ENCODE peak calls at places on chromosomes 13 and 19, in seven cellular contexts. One of them, this sample, is unnamed.
A peak's percentile ranks its signal among the peaks of the same experiment; 100 is the strongest.

GRCh38 chr13:75587679-75588078 is 38.1 kb downstream of the UCHL3 start:
- DNase-seq in neural progenitor cell: peak; percentile 15
- DNase-seq in stomach: no peak
- DNase-seq in GM23338: peak; percentile 81
- DNase-seq in HCT116: no peak
- DNase-seq in left ventricle myocardium inferior: no peak
- DNase-seq in breast epithelium: no peak
- DNase-seq in this sample: no peak

GRCh38 chr13:51934461-51935087 is 72.8 kb downstream of the CCDC70 start:
- DNase-seq in HCT116: no peak
- DNase-seq in GM23338: no peak
- DNase-seq in neural progenitor cell: no peak
- DNase-seq in breast epithelium: no peak
- DNase-seq in stomach: no peak
- DNase-seq in left ventricle myocardium inferior: no peak
- DNase-seq in this sample: no peak

GRCh38 chr13:112734696-112735547 is 45.1 kb downstream of the ATP11A start:
- DNase-seq in left ventricle myocardium inferior: no peak
- DNase-seq in breast epithelium: no peak
- DNase-seq in stomach: no peak
- DNase-seq in HCT116: no peak
- DNase-seq in GM23338: no peak
- DNase-seq in neural progenitor cell: no peak
- DNase-seq in this sample: no peak

GRCh38 chr13:109154546-109154945 is 525.1 kb downstream of the MYO16 start:
- DNase-seq in stomach: no peak
- DNase-seq in GM23338: no peak
- DNase-seq in left ventricle myocardium inferior: no peak
- DNase-seq in breast epithelium: no peak
- DNase-seq in HCT116: no peak
- DNase-seq in neural progenitor cell: no peak
- DNase-seq in this sample: no peak

GRCh38 chr13:79531542-79532239 is 50.7 kb downstream of the NDFIP2 start:
- DNase-seq in HCT116: no peak
- DNase-seq in stomach: no peak
- DNase-seq in breast epithelium: no peak
- DNase-seq in GM23338: no peak
- DNase-seq in neural progenitor cell: no peak
- DNase-seq in left ventricle myocardium inferior: no peak
- DNase-seq in this sample: no peak

GRCh38 chr19:7871280-7871529 is 3.0 kb downstream of the PRR36 start:
- DNase-seq in left ventricle myocardium inferior: no peak
- DNase-seq in stomach: no peak
- DNase-seq in GM23338: peak; percentile 88
- DNase-seq in breast epithelium: no peak
- DNase-seq in neural progenitor cell: no peak
- DNase-seq in HCT116: no peak
- DNase-seq in this sample: no peak

GRCh38 chr19:55777528-55777927 is 8.6 kb downstream of the RFPL4AL1 start:
- DNase-seq in HCT116: peak; percentile 2
- DNase-seq in neural progenitor cell: no peak
- DNase-seq in breast epithelium: no peak
- DNase-seq in stomach: no peak
- DNase-seq in GM23338: peak; percentile 12
- DNase-seq in left ventricle myocardium inferior: no peak
- DNase-seq in this sample: no peak

GRCh38 chr19:8615813-8616596 is 5.5 kb upstream of the ADAMTS10 start:
- DNase-seq in HCT116: peak; percentile 60
- DNase-seq in left ventricle myocardium inferior: peak; percentile 51
- DNase-seq in neural progenitor cell: peak; percentile 66
- DNase-seq in breast epithelium: no peak
- DNase-seq in stomach: peak; percentile 45
- DNase-seq in GM23338: peak; percentile 79
- DNase-seq in this sample: peak; percentile 44

GRCh38 chr19:2841858-2842574 is 741 bp downstream of the ZNF555 start:
- DNase-seq in stomach: no peak
- DNase-seq in neural progenitor cell: peak; percentile 44
- DNase-seq in left ventricle myocardium inferior: peak; percentile 16
- DNase-seq in breast epithelium: no peak
- DNase-seq in GM23338: peak; percentile 13
- DNase-seq in HCT116: no peak
- DNase-seq in this sample: no peak

GRCh38 chr19:4575978-4576933 is 16.8 kb upstream of the SEMA6B start:
- DNase-seq in neural progenitor cell: peak; percentile 69
- DNase-seq in HCT116: no peak
- DNase-seq in breast epithelium: peak; percentile 66
- DNase-seq in left ventricle myocardium inferior: peak; percentile 68
- DNase-seq in stomach: peak; percentile 74
- DNase-seq in GM23338: peak; percentile 75
- DNase-seq in this sample: peak; percentile 68

GRCh38 chr13:105466376-105466775 is 1069.1 kb downstream of the EFNB2 start:
- DNase-seq in GM23338: no peak
- DNase-seq in HCT116: no peak
- DNase-seq in stomach: no peak
- DNase-seq in neural progenitor cell: peak; percentile 62
- DNase-seq in breast epithelium: no peak
- DNase-seq in left ventricle myocardium inferior: no peak
- DNase-seq in this sample: no peak

GRCh38 chr19:38990949-38991697 is 15.6 kb upstream of the FBXO17 start:
- DNase-seq in breast epithelium: no peak
- DNase-seq in stomach: no peak
- DNase-seq in GM23338: no peak
- DNase-seq in HCT116: no peak
- DNase-seq in left ventricle myocardium inferior: no peak
- DNase-seq in neural progenitor cell: no peak
- DNase-seq in this sample: no peak

GRCh38 chr19:36142046-36142445 is 2.2 kb downstream of the CAPNS1 start:
- DNase-seq in neural progenitor cell: no peak
- DNase-seq in stomach: no peak
- DNase-seq in left ventricle myocardium inferior: peak; percentile 21
- DNase-seq in GM23338: no peak
- DNase-seq in breast epithelium: no peak
- DNase-seq in HCT116: no peak
- DNase-seq in this sample: no peak

GRCh38 chr13:108508263-108508662 is 121.1 kb upstream of the MYO16 start:
- DNase-seq in neural progenitor cell: peak; percentile 77
- DNase-seq in breast epithelium: no peak
- DNase-seq in stomach: no peak
- DNase-seq in left ventricle myocardium inferior: no peak
- DNase-seq in GM23338: peak; percentile 79
- DNase-seq in HCT116: peak; percentile 16
- DNase-seq in this sample: no peak

GRCh38 chr19:47422417-47423163 is 3.3 kb upstream of the MEIS3 start:
- DNase-seq in left ventricle myocardium inferior: no peak
- DNase-seq in breast epithelium: no peak
- DNase-seq in stomach: no peak
- DNase-seq in GM23338: no peak
- DNase-seq in neural progenitor cell: no peak
- DNase-seq in HCT116: no peak
- DNase-seq in this sample: no peak

GRCh38 chr19:47419789-47420188 is 462 bp upstream of the MEIS3 start:
- DNase-seq in stomach: no peak
- DNase-seq in GM23338: no peak
- DNase-seq in breast epithelium: no peak
- DNase-seq in left ventricle myocardium inferior: no peak
- DNase-seq in neural progenitor cell: peak; percentile 33
- DNase-seq in HCT116: no peak
- DNase-seq in this sample: no peak

GRCh38 chr19:47421844-47422395 is 2.6 kb upstream of the MEIS3 start:
- DNase-seq in HCT116: no peak
- DNase-seq in breast epithelium: no peak
- DNase-seq in left ventricle myocardium inferior: no peak
- DNase-seq in neural progenitor cell: peak; percentile 84
- DNase-seq in stomach: no peak
- DNase-seq in GM23338: peak; percentile 69
- DNase-seq in this sample: no peak

GRCh38 chr19:47421244-47421786 is 2.0 kb upstream of the MEIS3 start:
- DNase-seq in breast epithelium: no peak
- DNase-seq in HCT116: no peak
- DNase-seq in stomach: no peak
- DNase-seq in GM23338: no peak
- DNase-seq in neural progenitor cell: no peak
- DNase-seq in left ventricle myocardium inferior: no peak
- DNase-seq in this sample: no peak

DNA sequence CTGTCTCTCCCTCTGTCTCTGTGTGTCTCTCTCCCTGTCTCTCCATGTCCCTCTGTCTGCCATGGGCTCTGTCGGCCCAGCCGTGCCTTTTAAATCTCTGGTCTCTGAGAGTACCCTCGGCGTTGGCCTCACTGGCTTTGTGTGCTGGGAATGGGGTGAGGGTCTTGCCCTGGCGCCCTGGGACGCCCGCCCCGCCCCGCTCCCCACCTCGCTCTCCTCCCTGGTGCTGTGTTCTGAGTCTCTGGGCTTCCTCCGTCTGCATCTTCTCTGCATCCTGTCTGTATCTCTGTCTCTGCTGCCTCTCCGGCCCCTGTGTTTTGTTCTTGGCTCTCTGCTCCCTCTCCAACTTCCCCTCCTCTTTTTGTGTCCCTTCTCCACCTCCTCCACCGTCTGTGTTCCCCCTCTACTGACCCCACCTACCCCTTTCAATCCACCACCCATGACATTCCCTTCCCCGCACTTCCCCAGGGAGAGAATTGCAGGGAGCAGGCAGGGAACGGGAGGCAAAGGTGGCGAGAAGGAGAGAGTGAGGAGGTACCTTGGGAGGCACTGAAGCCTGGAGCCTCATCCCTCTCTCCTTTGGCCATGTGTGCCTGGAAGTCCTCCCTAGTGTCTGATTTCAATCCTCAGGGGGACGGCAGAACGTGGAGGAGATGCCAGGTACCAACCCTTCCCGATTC is 4.0 kb upstream of the MEIS3 start:
- DNase-seq in neural progenitor cell: no peak
- DNase-seq in breast epithelium: no peak
- DNase-seq in stomach: no peak
- DNase-seq in GM23338: no peak
- DNase-seq in HCT116: no peak
- DNase-seq in left ventricle myocardium inferior: no peak
- DNase-seq in this sample: no peak
- H3K27me3 ChIP-seq in neural progenitor cell: peaks cover 51% of the 10 kb centered on the region
- H3K27me3 ChIP-seq in breast epithelium: peaks cover 6% of the 10 kb centered on the region
- H3K27me3 ChIP-seq in stomach: peaks cover 76% of the 10 kb centered on the region
- H3K27me3 ChIP-seq in GM23338: peaks cover 77% of the 10 kb centered on the region
- H3K27me3 ChIP-seq in HCT116: peaks cover 20% of the 10 kb centered on the region
- H3K27me3 ChIP-seq in left ventricle myocardium inferior: peaks cover 97% of the 10 kb centered on the region
- H3K27me3 ChIP-seq in this sample: peaks cover 69% of the 10 kb centered on the region

GRCh38 chr19:12664406-12665280 is 1.9 kb downstream of the MAN2B1 start:
- DNase-seq in HCT116: no peak
- DNase-seq in breast epithelium: no peak
- DNase-seq in stomach: no peak
- DNase-seq in neural progenitor cell: peak; percentile 77
- DNase-seq in GM23338: peak; percentile 97
- DNase-seq in left ventricle myocardium inferior: no peak
- DNase-seq in this sample: no peak

GRCh38 chr19:12667903-12668302 is 1.3 kb downstream of the WDR83 start:
- DNase-seq in neural progenitor cell: no peak
- DNase-seq in stomach: no peak
- DNase-seq in breast epithelium: no peak
- DNase-seq in HCT116: no peak
- DNase-seq in GM23338: no peak
- DNase-seq in left ventricle myocardium inferior: no peak
- DNase-seq in this sample: no peak

GRCh38 chr19:12665281-12665573 is 1.3 kb downstream of the MAN2B1 start:
- DNase-seq in HCT116: no peak
- DNase-seq in left ventricle myocardium inferior: peak; percentile 55
- DNase-seq in stomach: peak; percentile 47
- DNase-seq in GM23338: no peak
- DNase-seq in breast epithelium: no peak
- DNase-seq in neural progenitor cell: no peak
- DNase-seq in this sample: peak; percentile 60

GRCh38 chr19:12665646-12666304 is 767 bp downstream of the MAN2B1 start:
- DNase-seq in neural progenitor cell: no peak
- DNase-seq in breast epithelium: no peak
- DNase-seq in HCT116: no peak
- DNase-seq in stomach: no peak
- DNase-seq in left ventricle myocardium inferior: no peak
- DNase-seq in GM23338: no peak
- DNase-seq in this sample: no peak

GRCh38 chr19:12666305-12667048 is at the start of the genes MAN2B1 and WDR83:
- DNase-seq in GM23338: peak; percentile 94
- DNase-seq in neural progenitor cell: peak; percentile 94
- DNase-seq in HCT116: no peak
- DNase-seq in left ventricle myocardium inferior: peak; percentile 82
- DNase-seq in stomach: peak; percentile 81
- DNase-seq in breast epithelium: peak; percentile 61
- DNase-seq in this sample: peak; percentile 58
- H3K27ac ChIP-seq in GM23338: peak within 1 kb of the TSS; percentile 81
- H3K27ac ChIP-seq in neural progenitor cell: no peak within 1 kb of the TSS
- H3K27ac ChIP-seq in HCT116: peak within 1 kb of the TSS; percentile 58
- H3K27ac ChIP-seq in left ventricle myocardium inferior: peak within 1 kb of the TSS; percentile 83
- H3K27ac ChIP-seq in stomach: peak within 1 kb of the TSS; percentile 78
- H3K27ac ChIP-seq in breast epithelium: peak within 1 kb of the TSS; percentile 73
- H3K27ac ChIP-seq in this sample: peak within 1 kb of the TSS; percentile 85

GRCh38 chr19:10699650-10700335 is 1.4 kb upstream of the QTRT1 start:
- DNase-seq in neural progenitor cell: peak; percentile 70
- DNase-seq in stomach: peak; percentile 74
- DNase-seq in HCT116: peak; percentile 48
- DNase-seq in GM23338: peak; percentile 92
- DNase-seq in breast epithelium: no peak
- DNase-seq in left ventricle myocardium inferior: no peak
- DNase-seq in this sample: peak; percentile 62

GRCh38 chr19:10707440-10707839 is 6.2 kb downstream of the QTRT1 start:
- DNase-seq in GM23338: no peak
- DNase-seq in HCT116: no peak
- DNase-seq in neural progenitor cell: no peak
- DNase-seq in stomach: no peak
- DNase-seq in breast epithelium: no peak
- DNase-seq in left ventricle myocardium inferior: no peak
- DNase-seq in this sample: no peak

GRCh38 chr19:10706990-10707389 is 5.8 kb downstream of the QTRT1 start:
- DNase-seq in neural progenitor cell: no peak
- DNase-seq in stomach: no peak
- DNase-seq in breast epithelium: no peak
- DNase-seq in HCT116: no peak
- DNase-seq in GM23338: no peak
- DNase-seq in left ventricle myocardium inferior: no peak
- DNase-seq in this sample: no peak

GRCh38 chr19:10701955-10702307 is 692 bp downstream of the QTRT1 start:
- DNase-seq in breast epithelium: no peak
- DNase-seq in stomach: no peak
- DNase-seq in GM23338: peak; percentile 75
- DNase-seq in neural progenitor cell: peak; percentile 83
- DNase-seq in HCT116: no peak
- DNase-seq in left ventricle myocardium inferior: no peak
- DNase-seq in this sample: no peak
- TF ChIP-seq CTCF in breast epithelium: no peak
- TF ChIP-seq CTCF in stomach: no peak
- TF ChIP-seq CTCF in GM23338: peak; percentile 56
- TF ChIP-seq CTCF in neural progenitor cell: peak; percentile 26
- TF ChIP-seq CTCF in HCT116: no peak
- TF ChIP-seq CTCF in left ventricle myocardium inferior: no peak
- TF ChIP-seq CTCF in this sample: no peak

DNA sequence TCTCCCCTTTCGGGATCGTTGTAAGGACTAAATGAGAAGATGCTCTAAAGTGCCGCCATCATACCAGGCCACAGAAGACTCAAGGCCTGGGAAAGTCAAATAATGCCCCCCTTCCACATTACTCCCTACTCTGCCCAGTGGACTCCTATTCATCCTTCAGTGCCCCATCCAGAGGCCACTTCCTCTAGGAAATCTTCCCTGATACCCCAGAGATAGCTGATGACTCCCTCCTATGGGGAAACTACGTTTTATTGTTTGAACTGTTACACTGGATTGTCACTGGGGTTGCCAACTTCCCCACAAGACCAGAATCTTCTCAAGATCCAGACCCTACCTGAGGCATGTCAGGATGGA is 14.2 kb downstream of the MEIS3 start:
- DNase-seq in neural progenitor cell: no peak
- DNase-seq in left ventricle myocardium inferior: no peak
- DNase-seq in HCT116: no peak
- DNase-seq in GM23338: no peak
- DNase-seq in stomach: no peak
- DNase-seq in breast epithelium: no peak
- DNase-seq in this sample: no peak
- H3K27me3 ChIP-seq in neural progenitor cell: peaks cover 3% of the 10 kb centered on the region
- H3K27me3 ChIP-seq in left ventricle myocardium inferior: peaks cover 98% of the 10 kb centered on the region
- H3K27me3 ChIP-seq in HCT116: no peaks in the 10 kb centered on the region
- H3K27me3 ChIP-seq in GM23338: no peaks in the 10 kb centered on the region
- H3K27me3 ChIP-seq in stomach: peaks cover 25% of the 10 kb centered on the region
- H3K27me3 ChIP-seq in breast epithelium: no peaks in the 10 kb centered on the region
- H3K27me3 ChIP-seq in this sample: peaks cover 34% of the 10 kb centered on the region